ENCODE peak calls at places on chromosome 1, in four cellular contexts. One of them, this sample, is unnamed.
A peak's percentile ranks its signal among the peaks of the same experiment; 100 is the strongest.

GRCh38 chr1:14599173-14599754 is 779 bp downstream of the KAZN start:
- DNase-seq in fibroblast of lung: no peak
- DNase-seq in NCI-H345: no peak
- DNase-seq in NCI-H69: peak; percentile 15
- DNase-seq in this sample: no peak

GRCh38 chr1:165914136-165914798 is 86.9 kb downstream of the UCK2 start:
- DNase-seq in NCI-H345: peak; percentile 70
- DNase-seq in fibroblast of lung: peak; percentile 71
- DNase-seq in NCI-H69: peak; percentile 71
- DNase-seq in this sample: peak; percentile 79

GRCh38 chr1:101203812-101204540 is 32.8 kb upstream of the S1PR1 start:
- DNase-seq in NCI-H345: peak; percentile 65
- DNase-seq in NCI-H69: peak; percentile 79
- DNase-seq in fibroblast of lung: peak; percentile 65
- DNase-seq in this sample: peak; percentile 18

GRCh38 chr1:226491093-226491850 is 57.3 kb upstream of the STUM start:
- DNase-seq in NCI-H69: no peak
- DNase-seq in NCI-H345: no peak
- DNase-seq in fibroblast of lung: no peak
- DNase-seq in this sample: no peak

GRCh38 chr1:60825593-60825992 is 256.8 kb upstream of the NFIA start:
- DNase-seq in NCI-H69: peak; percentile 92
- DNase-seq in NCI-H345: no peak
- DNase-seq in fibroblast of lung: no peak
- DNase-seq in this sample: no peak

GRCh38 chr1:214898154-214898553 is 184.4 kb upstream of the KCNK2 start:
- DNase-seq in NCI-H69: peak; percentile 15
- DNase-seq in NCI-H345: no peak
- DNase-seq in fibroblast of lung: no peak
- DNase-seq in this sample: no peak

GRCh38 chr1:158084747-158085146 is 91.3 kb downstream of the KIRREL1 start:
- DNase-seq in NCI-H345: no peak
- DNase-seq in fibroblast of lung: no peak
- DNase-seq in NCI-H69: no peak
- DNase-seq in this sample: no peak

GRCh38 chr1:69915347-69915746 is 290.0 kb downstream of the LRRC40 start:
- DNase-seq in NCI-H69: no peak
- DNase-seq in fibroblast of lung: peak; percentile 5
- DNase-seq in NCI-H345: no peak
- DNase-seq in this sample: no peak

GRCh38 chr1:245448858-245449534 is 294.2 kb downstream of the KIF26B start:
- DNase-seq in NCI-H345: peak; percentile 56
- DNase-seq in NCI-H69: no peak
- DNase-seq in fibroblast of lung: peak; percentile 62
- DNase-seq in this sample: no peak

GRCh38 chr1:995665-996633 is 3.9 kb downstream of the HES4 start:
- DNase-seq in NCI-H69: no peak
- DNase-seq in fibroblast of lung: no peak
- DNase-seq in NCI-H345: no peak
- DNase-seq in this sample: no peak

This sample was measured in astrocyte of the cerebellum.